ENCODE peak calls at places on chromosomes 13 and 19, in eight cellular contexts. Y is stimulated activated CD8-positive, alpha-beta memory T cell treated with anti-CD3 and anti-CD28 coated beads, Interleukin-7, amount 100 ng/mL, for 1 hour; R is CD4-positive, alpha-beta T cell; L is HCEC 1CT; F is T-cell; J is heart right ventricle; N is GM13977; B is neural crest cell. Z is an unnamed sample.

GRCh38 chr19:17163652-17164051 is 51.5 kb upstream of the USE1 start:
- DNase-seq in Y (no peak), R (no peak), L (no peak), F (no peak), J (no peak), N (no peak), B (no peak), Z (no peak)

GRCh38 chr13:79451500-79451962 is 29.4 kb upstream of the NDFIP2 start:
- DNase-seq in Y (peak; percentile 75), R (peak; percentile 79), L (peak; percentile 92), F (peak; percentile 62), J (no peak), N (peak; percentile 65), B (no peak), Z (peak; percentile 52)

GRCh38 chr13:34151885-34152284 is 333.9 kb downstream of the RFC3 start:
- DNase-seq in Y (no peak), R (no peak), L (no peak), F (no peak), J (no peak), N (no peak), B (no peak), Z (no peak)

GRCh38 chr19:5068251-5069090 is 99.6 kb downstream of the KDM4B start:
- DNase-seq in Y (no peak), R (no peak), L (no peak), F (no peak), J (no peak), N (no peak), B (no peak), Z (no peak)

GRCh38 chr13:23020246-23020843 is 160.4 kb upstream of the SGCG start:
- DNase-seq in Y (no peak), R (no peak), L (peak; percentile 18), F (peak; percentile 2), J (no peak), N (peak; percentile 40), B (peak; percentile 17), Z (peak; percentile 51)

GRCh38 chr13:35356572-35356971 is 119.9 kb downstream of the MAB21L1 start:
- DNase-seq in Y (no peak), R (no peak), L (no peak), F (no peak), J (no peak), N (no peak), B (no peak), Z (peak; percentile 48)

GRCh38 chr19:15563325-15563794 is 51.7 kb upstream of the CYP4F8 start:
- DNase-seq in Y (no peak), R (no peak), L (no peak), F (no peak), J (peak; percentile 47), N (no peak), B (no peak), Z (no peak)

GRCh38 chr13:46063292-46063691 is 10.7 kb upstream of the ZC3H13 start:
- DNase-seq in Y (no peak), R (no peak), L (no peak), F (no peak), J (no peak), N (no peak), B (no peak), Z (no peak)

GRCh38 chr19:4089946-4090345 is 23.2 kb upstream of the ZBTB7A start:
- DNase-seq in Y (no peak), R (no peak), L (no peak), F (no peak), J (no peak), N (no peak), B (no peak), Z (no peak)

GRCh38 chr19:6239401-6239844 is 40.4 kb downstream of the MLLT1 start:
- DNase-seq in Y (no peak), R (no peak), L (no peak), F (no peak), J (peak; percentile 24), N (no peak), B (no peak), Z (no peak)

GRCh38 chr13:100984349-100984748 is 309.8 kb upstream of the TMTC4 start:
- DNase-seq in Y (no peak), R (no peak), L (no peak), F (no peak), J (no peak), N (no peak), B (no peak), Z (no peak)

GRCh38 chr19:17779281-17779930 is 15.5 kb upstream of the B3GNT3 start:
- DNase-seq in Y (no peak), R (no peak), L (peak; percentile 41), F (no peak), J (no peak), N (no peak), B (peak; percentile 20), Z (no peak)

GRCh38 chr19:11421607-11422098 is 2.5 kb upstream of the RGL3 start:
- DNase-seq in Y (no peak), R (no peak), L (no peak), F (peak; percentile 31), J (peak; percentile 72), N (peak; percentile 89), B (peak; percentile 29), Z (no peak)

GRCh38 chr19:2627319-2627829 is 75.1 kb downstream of the GNG7 start:
- DNase-seq in Y (no peak), R (no peak), L (peak; percentile 99), F (no peak), J (peak; percentile 65), N (no peak), B (no peak), Z (no peak)

GRCh38 chr19:5052515-5052914 is 83.6 kb downstream of the KDM4B start:
- DNase-seq in Y (no peak), R (no peak), L (no peak), F (no peak), J (no peak), N (no peak), B (no peak), Z (no peak)

GRCh38 chr19:5838437-5839311 is 828 bp downstream of the FUT6 start:
- DNase-seq in Y (no peak), R (no peak), L (no peak), F (no peak), J (no peak), N (no peak), B (no peak), Z (no peak)

GRCh38 chr19:12364391-12365093 is 941 bp downstream of the ZNF442 start:
- DNase-seq in Y (no peak), R (no peak), L (no peak), F (no peak), J (peak; percentile 13), N (peak; percentile 48), B (peak; percentile 20), Z (no peak)

GRCh38 chr13:60431108-60431700 is 34.2 kb downstream of the TDRD3 start:
- DNase-seq in Y (no peak), R (no peak), L (peak; percentile 71), F (no peak), J (no peak), N (no peak), B (no peak), Z (peak; percentile 41)

GRCh38 chr19:46383846-46384245 is 29.5 kb downstream of the CCDC8 start:
- DNase-seq in Y (no peak), R (no peak), L (no peak), F (no peak), J (no peak), N (no peak), B (no peak), Z (no peak)

GRCh38 chr13:74134777-74135305 is 637 bp upstream of the KLF12 start:
- DNase-seq in Y (no peak), R (peak; percentile 54), L (no peak), F (peak; percentile 71), J (peak; percentile 65), N (peak; percentile 55), B (peak; percentile 54), Z (no peak)

GRCh38 chr13:47904239-47904638 is 96.8 kb downstream of the SUCLA2 start:
- DNase-seq in Y (no peak), R (no peak), L (no peak), F (no peak), J (no peak), N (no peak), B (no peak), Z (no peak)

GRCh38 chr19:38852231-38853044 is 2.7 kb upstream of the HNRNPL start:
- DNase-seq in Y (peak; percentile 39), R (peak; percentile 61), L (peak; percentile 66), F (peak; percentile 52), J (no peak), N (no peak), B (peak; percentile 50), Z (no peak)

GRCh38 chr19:48698046-48698445 is 2.3 kb downstream of the FUT2 start:
- DNase-seq in Y (no peak), R (no peak), L (peak; percentile 77), F (no peak), J (no peak), N (no peak), B (no peak), Z (no peak)

GRCh38 chr19:51711702-51712101 is 12.1 kb downstream of the HAS1 start:
- DNase-seq in Y (no peak), R (no peak), L (no peak), F (no peak), J (no peak), N (no peak), B (no peak), Z (no peak)

GRCh38 chr19:29370276-29370675 is 155.5 kb upstream of the VSTM2B start:
- DNase-seq in Y (no peak), R (no peak), L (no peak), F (no peak), J (no peak), N (no peak), B (no peak), Z (no peak)

GRCh38 chr19:53504903-53505302 is 33.0 kb upstream of the ZNF331 start:
- DNase-seq in Y (no peak), R (no peak), L (no peak), F (no peak), J (no peak), N (no peak), B (no peak), Z (no peak)

GRCh38 chr13:112761701-112762689 is 72.2 kb downstream of the ATP11A start:
- DNase-seq in Y (no peak), R (no peak), L (no peak), F (no peak), J (no peak), N (no peak), B (no peak), Z (no peak)

GRCh38 chr19:14577264-14577663 is 5.4 kb upstream of the NDUFB7 start:
- DNase-seq in Y (no peak), R (no peak), L (no peak), F (no peak), J (no peak), N (no peak), B (no peak), Z (no peak)

GRCh38 chr19:3506384-3507340 is 551 bp downstream of the FZR1 start:
- DNase-seq in Y (no peak), R (peak; percentile 12), L (no peak), F (peak; percentile 31), J (no peak), N (peak; percentile 72), B (no peak), Z (no peak)

Z was measured in KG1.